ENCODE peak calls at places on chromosomes 3 and 15, in nine cellular contexts. One of them, this sample, is unnamed.

GRCh38 chr15:64009798-64010241 is 36.5 kb downstream of the DAPK2 start:
- DNase-seq in astrocyte: peak
- DNase-seq in AG08396: no peak
- DNase-seq in GM18507: no peak
- DNase-seq in NCI-H2029: no peak
- DNase-seq in fibroblast of lung: no peak
- DNase-seq in right lobe of liver: no peak
- DNase-seq in pons: no peak
- DNase-seq in stimulated activated CD8-positive, alpha-beta memory T cell treated with anti-CD3 and anti-CD28 coated beads, Interleukin-4, amount 100 ng/mL, for 24 hours: peak
- DNase-seq in this sample: no peak

GRCh38 chr15:77160562-77161481 is 89.9 kb upstream of the TSPAN3 start:
- DNase-seq in fibroblast of lung: no peak
- DNase-seq in AG08396: no peak
- DNase-seq in pons: no peak
- DNase-seq in NCI-H2029: peak
- DNase-seq in GM18507: no peak
- DNase-seq in astrocyte: peak
- DNase-seq in stimulated activated CD8-positive, alpha-beta memory T cell treated with anti-CD3 and anti-CD28 coated beads, Interleukin-4, amount 100 ng/mL, for 24 hours: no peak
- DNase-seq in right lobe of liver: no peak
- DNase-seq in this sample: no peak

GRCh38 chr15:77786956-77787355 is 154.2 kb upstream of the LINGO1 start:
- DNase-seq in astrocyte: no peak
- DNase-seq in stimulated activated CD8-positive, alpha-beta memory T cell treated with anti-CD3 and anti-CD28 coated beads, Interleukin-4, amount 100 ng/mL, for 24 hours: no peak
- DNase-seq in pons: no peak
- DNase-seq in fibroblast of lung: no peak
- DNase-seq in GM18507: no peak
- DNase-seq in right lobe of liver: no peak
- DNase-seq in NCI-H2029: no peak
- DNase-seq in AG08396: no peak
- DNase-seq in this sample: no peak

GRCh38 chr15:95556866-95557225 is 773.7 kb upstream of the NR2F2 start:
- DNase-seq in astrocyte: peak
- DNase-seq in pons: peak
- DNase-seq in fibroblast of lung: no peak
- DNase-seq in GM18507: no peak
- DNase-seq in right lobe of liver: no peak
- DNase-seq in AG08396: no peak
- DNase-seq in stimulated activated CD8-positive, alpha-beta memory T cell treated with anti-CD3 and anti-CD28 coated beads, Interleukin-4, amount 100 ng/mL, for 24 hours: no peak
- DNase-seq in NCI-H2029: no peak
- DNase-seq in this sample: no peak

GRCh38 chr3:107619549-107619948 is 96.8 kb downstream of the BBX start:
- DNase-seq in AG08396: no peak
- DNase-seq in NCI-H2029: no peak
- DNase-seq in right lobe of liver: no peak
- DNase-seq in GM18507: no peak
- DNase-seq in pons: no peak
- DNase-seq in stimulated activated CD8-positive, alpha-beta memory T cell treated with anti-CD3 and anti-CD28 coated beads, Interleukin-4, amount 100 ng/mL, for 24 hours: no peak
- DNase-seq in fibroblast of lung: no peak
- DNase-seq in astrocyte: peak
- DNase-seq in this sample: no peak

GRCh38 chr3:170941551-170941950 is 33.1 kb upstream of the EIF5A2 start:
- DNase-seq in NCI-H2029: no peak
- DNase-seq in AG08396: no peak
- DNase-seq in fibroblast of lung: no peak
- DNase-seq in stimulated activated CD8-positive, alpha-beta memory T cell treated with anti-CD3 and anti-CD28 coated beads, Interleukin-4, amount 100 ng/mL, for 24 hours: no peak
- DNase-seq in astrocyte: no peak
- DNase-seq in right lobe of liver: no peak
- DNase-seq in GM18507: no peak
- DNase-seq in pons: no peak
- DNase-seq in this sample: no peak

GRCh38 chr3:65888980-65889706 is 149.6 kb downstream of the MAGI1 start:
- DNase-seq in NCI-H2029: no peak
- DNase-seq in astrocyte: peak
- DNase-seq in stimulated activated CD8-positive, alpha-beta memory T cell treated with anti-CD3 and anti-CD28 coated beads, Interleukin-4, amount 100 ng/mL, for 24 hours: no peak
- DNase-seq in AG08396: peak
- DNase-seq in right lobe of liver: no peak
- DNase-seq in GM18507: no peak
- DNase-seq in pons: no peak
- DNase-seq in fibroblast of lung: peak
- DNase-seq in this sample: no peak

GRCh38 chr3:150843241-150843640 is 62.0 kb downstream of the MINDY4B start:
- DNase-seq in fibroblast of lung: no peak
- DNase-seq in AG08396: no peak
- DNase-seq in astrocyte: no peak
- DNase-seq in pons: no peak
- DNase-seq in stimulated activated CD8-positive, alpha-beta memory T cell treated with anti-CD3 and anti-CD28 coated beads, Interleukin-4, amount 100 ng/mL, for 24 hours: no peak
- DNase-seq in GM18507: no peak
- DNase-seq in right lobe of liver: no peak
- DNase-seq in NCI-H2029: no peak
- DNase-seq in this sample: no peak